ENCODE peak calls at places on chromosome 2, in six cellular contexts. D, H, R, F, U and Q are unnamed samples.

GRCh38 chr2:159933040-159933726 is 129.2 kb downstream of the PLA2R1 start:
- DNase-seq in H (no peak), F (no peak), D (no peak), U (no peak), R (no peak), Q (no peak)

GRCh38 chr2:152189622-152190495 is 14.3 kb upstream of the STAM2 start:
- DNase-seq in D (no peak), R (no peak), F (peak), U (no peak), H (peak), Q (peak)

GRCh38 chr2:88698498-88699233 is 7.2 kb downstream of the RPIA start:
- DNase-seq in H (no peak), U (no peak), F (no peak), R (no peak), D (no peak), Q (no peak)

GRCh38 chr2:28433935-28434599 is 41.4 kb downstream of the FOSL2 start:
- DNase-seq in H (no peak), F (no peak), D (no peak), U (no peak), R (no peak), Q (no peak)

GRCh38 chr2:100819365-100820345 is at the start of gene NPAS2:
- DNase-seq in R (no peak), U (no peak), D (no peak), F (no peak), H (peak), Q (peak)

GRCh38 chr2:152228215-152228614 is 52.7 kb upstream of the STAM2 start:
- DNase-seq in H (no peak), U (no peak), F (no peak), R (no peak), D (no peak), Q (peak)

GRCh38 chr2:207901401-207901800 is 123.9 kb downstream of the PLEKHM3 start:
- DNase-seq in H (peak), F (no peak), R (no peak), U (no peak), D (no peak), Q (no peak)

GRCh38 chr2:231360401-231360800 is 35.1 kb upstream of the B3GNT7 start:
- DNase-seq in R (no peak), F (no peak), H (no peak), D (no peak), U (no peak), Q (no peak)

GRCh38 chr2:236875906-236876505 is 209.7 kb upstream of the COPS8 start:
- DNase-seq in D (no peak), H (no peak), U (no peak), R (no peak), F (no peak), Q (peak)

GRCh38 chr2:161367675-161368074 is 48.4 kb upstream of the TBR1 start:
- DNase-seq in F (no peak), R (no peak), D (no peak), U (no peak), H (no peak), Q (no peak)

GRCh38 chr2:241821460-241822263 is 12.7 kb downstream of the NEU4 start:
- DNase-seq in D (no peak), U (no peak), F (no peak), R (no peak), H (no peak), Q (no peak)

GRCh38 chr2:219520079-219520478 is 5.8 kb downstream of the ASIC4 start:
- DNase-seq in R (no peak), F (peak), D (no peak), H (no peak), U (no peak), Q (no peak)

GRCh38 chr2:75031906-75032803 is 73.7 kb downstream of the POLE4 start:
- DNase-seq in H (no peak), R (no peak), D (no peak), F (no peak), U (no peak), Q (no peak)

GRCh38 chr2:105437708-105438103 is 38.9 kb upstream of the FHL2 start:
- DNase-seq in H (no peak), R (no peak), D (no peak), F (peak), U (no peak), Q (peak)

GRCh38 chr2:55161295-55162210 is 70.5 kb downstream of the CLHC1 start:
- DNase-seq in D (peak), U (no peak), F (no peak), R (no peak), H (no peak), Q (no peak)

GRCh38 chr2:23563673-23564617 is 179.0 kb downstream of the KLHL29 start:
- DNase-seq in D (peak), R (peak), H (no peak), U (no peak), F (peak), Q (peak)